ENCODE peak calls at places on chromosomes 7 and 10, in six cellular contexts. P is breast epithelium, K is activated B cell treated with CpG ODN at 0.5 μM for 24 hours, S is tibial nerve, W is A549, Y is mucosa of descending colon. B is an unnamed sample.

GRCh38 chr7:134619627-134620331 is 26.9 kb upstream of the BPGM start:
- DNase-seq in P (no peak), W (peak), S (no peak), K (no peak), Y (no peak), B (no peak)

GRCh38 chr10:100728928-100729876 is 16.2 kb upstream of the PAX2 start:
- DNase-seq in W (peak), Y (no peak), K (no peak), P (no peak), S (no peak), B (no peak)

GRCh38 chr10:61964059-61964709 is 62.7 kb downstream of the ARID5B start:
- DNase-seq in K (no peak), Y (no peak), S (no peak), W (no peak), P (no peak), B (no peak)

GRCh38 chr7:20858913-20859312 is 72.2 kb upstream of the SP8 start:
- DNase-seq in K (no peak), Y (no peak), W (no peak), S (no peak), P (no peak), B (no peak)

GRCh38 chr10:132904169-132904813 is 38.1 kb downstream of the CFAP46 start:
- DNase-seq in Y (peak), W (peak), K (no peak), S (no peak), P (no peak), B (peak)

GRCh38 chr7:148747274-148747673 is 48.6 kb downstream of the CUL1 start:
- DNase-seq in W (peak), P (no peak), S (no peak), Y (no peak), K (no peak), B (no peak)

GRCh38 chr7:16484453-16485158 is 19.1 kb upstream of the SOSTDC1 start:
- DNase-seq in S (no peak), Y (no peak), P (peak), K (no peak), W (peak), B (no peak)

GRCh38 chr10:23512355-23513058 is 73.6 kb downstream of the OTUD1 start:
- DNase-seq in P (no peak), W (peak), K (no peak), S (no peak), Y (no peak), B (peak)

GRCh38 chr7:140214075-140214684 is 37.4 kb upstream of the KDM7A start:
- DNase-seq in P (no peak), K (no peak), Y (peak), W (no peak), S (no peak), B (no peak)

GRCh38 chr10:19817251-19818046 is 1.2 kb downstream of the PLXDC2 start:
- DNase-seq in Y (peak), P (peak), S (no peak), K (no peak), W (no peak), B (no peak)

GRCh38 chr10:86345296-86346168 is 21.1 kb downstream of the GRID1 start:
- DNase-seq in Y (no peak), P (no peak), K (peak), W (peak), S (no peak), B (peak)

GRCh38 chr10:126650164-126650563 is 20.3 kb downstream of the C10orf90 start:
- DNase-seq in P (no peak), Y (no peak), K (no peak), W (no peak), S (no peak), B (no peak)
- TF ChIP-seq CTCF in P (no peak), Y (no peak), K (no peak), W (no peak), S (no peak), B (no peak)

GRCh38 chr10:112026438-112026837 is 157.1 kb downstream of the GPAM start:
- DNase-seq in Y (no peak), W (no peak), P (no peak), S (no peak), K (no peak), B (no peak)
- TF ChIP-seq CTCF in Y (no peak), W (no peak), P (no peak), S (no peak), K (no peak), B (no peak)

GRCh38 chr10:82084496-82084895 is 209.5 kb downstream of the NRG3 start:
- DNase-seq in Y (no peak), K (no peak), W (no peak), P (no peak), S (no peak), B (no peak)

GRCh38 chr10:82089327-82089726 is 214.3 kb downstream of the NRG3 start:
- DNase-seq in W (no peak), P (no peak), Y (no peak), K (no peak), S (no peak), B (no peak)

GRCh38 chr10:82084904-82085303 is 209.9 kb downstream of the NRG3 start:
- DNase-seq in Y (no peak), W (no peak), P (no peak), S (no peak), K (no peak), B (no peak)
- TF ChIP-seq CTCF in Y (no peak), W (no peak), P (no peak), S (no peak), K (no peak), B (no peak)

GRCh38 chr10:119199231-119199992 is 8.0 kb upstream of the GRK5 start:
- DNase-seq in Y (peak), W (peak), S (no peak), K (no peak), P (peak), B (peak)

GRCh38 chr10:119201233-119201632 is 6.1 kb upstream of the GRK5 start:
- DNase-seq in Y (no peak), W (no peak), S (no peak), K (no peak), P (no peak), B (no peak)

GRCh38 chr10:119203006-119203405 is 4.4 kb upstream of the GRK5 start:
- DNase-seq in W (no peak), Y (no peak), S (no peak), K (no peak), P (no peak), B (no peak)

GRCh38 chr10:119197921-119198320 is 9.4 kb upstream of the GRK5 start:
- DNase-seq in S (no peak), Y (no peak), W (no peak), P (no peak), K (no peak), B (no peak)

DNA sequence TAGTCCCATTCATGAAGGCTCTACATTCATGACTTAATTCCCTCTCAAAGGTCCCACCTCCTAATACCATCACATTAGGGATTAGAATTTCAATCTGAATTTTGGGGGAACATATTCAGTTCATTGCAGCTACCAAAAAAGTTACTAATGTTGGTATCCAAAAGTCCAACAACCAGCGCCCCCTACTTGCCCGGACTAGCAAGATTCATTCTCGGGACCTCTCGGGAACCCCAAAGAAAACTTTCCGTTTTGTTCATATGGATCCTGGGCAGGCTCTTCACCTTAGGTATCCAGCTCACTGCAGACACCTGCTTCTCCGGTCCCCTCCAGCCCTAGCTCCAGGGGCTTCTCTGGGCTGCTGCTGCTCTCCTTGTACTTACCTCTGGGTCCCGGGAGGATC is 8.9 kb upstream of the GRK5 start:
- DNase-seq in W (no peak), Y (no peak), P (no peak), K (no peak), S (no peak), B (no peak)
- TF ChIP-seq CTCF in W (peak), Y (no peak), P (no peak), K (no peak), S (peak), B (no peak)

B was measured in CD14-positive monocyte.